ENCODE peak calls at places on chromosomes 1 and 21, in five cellular contexts. D is adrenal gland, L is brain microvascular endothelial cell, O is AG10803, P is ovary. I is an unnamed sample.

GRCh38 chr1:62306065-62306464 is 13.2 kb downstream of the KANK4 start:
- DNase-seq in D (no peak), L (no peak), O (no peak), P (no peak), I (no peak)

GRCh38 chr1:9260086-9260766 is 25.7 kb downstream of the H6PD start:
- DNase-seq in D (no peak), L (no peak), O (peak), P (no peak), I (no peak)

GRCh38 chr1:48115835-48116234 is 106.7 kb upstream of the SLC5A9 start:
- DNase-seq in D (no peak), L (no peak), O (no peak), P (no peak), I (no peak)

GRCh38 chr1:167499657-167500056 is 18.7 kb downstream of the CD247 start:
- DNase-seq in D (no peak), L (no peak), O (no peak), P (no peak), I (no peak)

GRCh38 chr1:66563094-66563800 is 29.3 kb downstream of the SGIP1 start:
- DNase-seq in D (peak), L (peak), O (peak), P (peak), I (no peak)

GRCh38 chr1:201489656-201490261 is 17.2 kb downstream of the CSRP1 start:
- DNase-seq in D (no peak), L (no peak), O (no peak), P (no peak), I (no peak)

GRCh38 chr1:203696673-203697072 is 68.3 kb upstream of the LAX1 start:
- DNase-seq in D (no peak), L (no peak), O (no peak), P (no peak), I (no peak)

GRCh38 chr21:16838330-16838729 is 674.5 kb upstream of the CXADR start:
- DNase-seq in D (peak), L (no peak), O (no peak), P (no peak), I (no peak)

GRCh38 chr1:206469411-206469932 is 804 bp upstream of the IKBKE start:
- DNase-seq in D (no peak), L (no peak), O (no peak), P (no peak), I (no peak)

GRCh38 chr1:119859647-119860046 is 36.7 kb downstream of the ADAM30 start:
- DNase-seq in D (no peak), L (peak), O (peak), P (no peak), I (no peak)

GRCh38 chr1:245822997-245823396 is 668.2 kb downstream of the KIF26B start:
- DNase-seq in D (peak), L (peak), O (peak), P (no peak), I (no peak)

GRCh38 chr1:42259059-42259738 is 75.8 kb downstream of the FOXJ3 start:
- DNase-seq in D (peak), L (peak), O (peak), P (no peak), I (no peak)

GRCh38 chr1:201059871-201060555 is 36.5 kb upstream of the KIF21B start:
- DNase-seq in D (no peak), L (no peak), O (peak), P (no peak), I (no peak)

GRCh38 chr1:180912801-180913616 is at the start of gene KIAA1614:
- DNase-seq in D (peak), L (no peak), O (peak), P (peak), I (no peak)

GRCh38 chr1:202176949-202177927 is 16.4 kb upstream of the LGR6 start:
- DNase-seq in D (no peak), L (no peak), O (no peak), P (no peak), I (no peak)

GRCh38 chr21:25901580-25901979 is 166.8 kb downstream of the GABPA start:
- DNase-seq in D (no peak), L (no peak), O (no peak), P (no peak), I (no peak)

GRCh38 chr21:42424848-42425602 is 21.3 kb downstream of the UBASH3A start:
- DNase-seq in D (no peak), L (no peak), O (no peak), P (no peak), I (no peak)

GRCh38 chr1:162889989-162890388 is 29.0 kb upstream of the CCDC190 start:
- DNase-seq in D (no peak), L (no peak), O (no peak), P (no peak), I (peak)

GRCh38 chr1:111582016-111582415 is 37.6 kb upstream of the RAP1A start:
- DNase-seq in D (no peak), L (no peak), O (no peak), P (no peak), I (no peak)

GRCh38 chr1:1250828-1251284 is 4.3 kb upstream of the C1QTNF12 start:
- DNase-seq in D (no peak), L (no peak), O (no peak), P (no peak), I (peak)

GRCh38 chr1:207873055-207873890 is 37.7 kb downstream of the CD34 start:
- DNase-seq in D (peak), L (no peak), O (no peak), P (no peak), I (peak)

GRCh38 chr1:17451731-17452130 is 12.3 kb upstream of the RCC2 start:
- DNase-seq in D (no peak), L (no peak), O (no peak), P (no peak), I (no peak)

GRCh38 chr1:11478571-11479374 is at the start of gene DISP3:
- DNase-seq in D (peak), L (peak), O (peak), P (no peak), I (peak)

GRCh38 chr1:109251277-109252166 is 2.2 kb downstream of the CELSR2 start:
- DNase-seq in D (no peak), L (no peak), O (no peak), P (no peak), I (peak)

GRCh38 chr1:192604979-192605620 is 29.5 kb downstream of the RGS1 start:
- DNase-seq in D (no peak), L (peak), O (no peak), P (no peak), I (no peak)

GRCh38 chr1:36731226-36732037 is 248.7 kb upstream of the CSF3R start:
- DNase-seq in D (no peak), L (no peak), O (no peak), P (no peak), I (no peak)

GRCh38 chr1:235017719-235018118 is 110.9 kb downstream of the TOMM20 start:
- DNase-seq in D (no peak), L (peak), O (peak), P (no peak), I (no peak)

GRCh38 chr1:196466656-196467055 is 141.6 kb downstream of the KCNT2 start:
- DNase-seq in D (no peak), L (peak), O (peak), P (no peak), I (no peak)

GRCh38 chr1:29752141-29752540 is 515.8 kb downstream of the PTPRU start:
- DNase-seq in D (no peak), L (no peak), O (no peak), P (no peak), I (no peak)

GRCh38 chr1:117146570-117147340 is 25.2 kb upstream of the TRIM45 start:
- DNase-seq in D (no peak), L (peak), O (peak), P (no peak), I (no peak)

GRCh38 chr1:204528241-204528640 is 12.0 kb downstream of the MDM4 start:
- DNase-seq in D (no peak), L (no peak), O (no peak), P (no peak), I (no peak)

GRCh38 chr1:62746086-62746808 is 37.7 kb upstream of the ATG4C start:
- DNase-seq in D (no peak), L (peak), O (peak), P (no peak), I (no peak)

GRCh38 chr1:161098161-161099068 is at the start of gene KLHDC9:
- DNase-seq in D (peak), L (peak), O (peak), P (peak), I (peak)

GRCh38 chr1:39230261-39231190 is 26.0 kb downstream of the MACF1 start:
- DNase-seq in D (peak), L (no peak), O (peak), P (no peak), I (no peak)

GRCh38 chr1:59999006-59999405 is 72.4 kb upstream of the CYP2J2 start:
- DNase-seq in D (no peak), L (no peak), O (no peak), P (no peak), I (no peak)

GRCh38 chr1:45326627-45327591 is at the start of gene HPDL:
- DNase-seq in D (peak), L (peak), O (peak), P (peak), I (peak)

GRCh38 chr1:217009376-217009775 is 286.1 kb upstream of the ESRRG start:
- DNase-seq in D (no peak), L (no peak), O (no peak), P (no peak), I (no peak)

GRCh38 chr1:217010253-217010652 is 287.0 kb upstream of the ESRRG start:
- DNase-seq in D (no peak), L (no peak), O (no peak), P (no peak), I (no peak)

GRCh38 chr1:217014066-217014465 is 290.8 kb upstream of the ESRRG start:
- DNase-seq in D (no peak), L (no peak), O (no peak), P (no peak), I (no peak)

DNA sequence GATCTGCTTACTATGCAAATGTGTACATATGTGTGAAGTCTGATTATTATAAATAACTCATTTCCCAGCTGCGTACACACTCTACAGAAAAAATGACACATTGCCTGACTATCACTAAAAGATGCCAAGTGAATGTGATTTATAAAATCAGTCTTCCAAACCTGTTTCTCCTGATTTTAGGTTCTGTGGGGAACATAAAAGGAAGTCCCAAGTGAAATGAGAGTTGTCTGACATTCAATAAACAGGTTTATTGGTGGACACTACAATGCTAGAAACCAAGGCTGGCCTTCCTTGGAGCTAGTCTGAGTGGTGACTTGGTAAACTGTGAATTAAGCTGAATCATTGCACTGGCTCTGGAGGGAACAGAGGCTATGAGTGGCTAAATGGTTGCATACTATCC is 287.9 kb upstream of the ESRRG start:
- DNase-seq in D (no peak), L (no peak), O (no peak), P (no peak), I (no peak)
- H3K4me3 ChIP-seq in D (no peak), L (no peak), O (no peak), P (no peak), I (no peak)

GRCh38 chr1:223133301-223133823 is 9.7 kb downstream of the TLR5 start:
- DNase-seq in D (no peak), L (no peak), O (no peak), P (no peak), I (no peak)
- TF ChIP-seq CTCF in D (no peak), L (no peak), O (no peak), P (peak), I (no peak)

GRCh38 chr1:230869499-230869898 is 1.2 kb upstream of the C1orf198 start:
- DNase-seq in D (no peak), L (no peak), O (peak), P (no peak), I (no peak)
- H3K4me3 ChIP-seq in D (no peak), L (no peak), O (peak), P (peak), I (no peak)

GRCh38 chr1:155912056-155912536 is 947 bp upstream of the RIT1 start:
- DNase-seq in D (no peak), L (no peak), O (no peak), P (no peak), I (no peak)

GRCh38 chr1:155909894-155910293 is 1.3 kb downstream of the RIT1 start:
- DNase-seq in D (no peak), L (peak), O (peak), P (no peak), I (no peak)

GRCh38 chr1:155911156-155912055 is at the start of gene RIT1:
- DNase-seq in D (peak), L (peak), O (peak), P (peak), I (peak)

GRCh38 chr1:155913969-155914757 is 3.0 kb upstream of the RIT1 start:
- DNase-seq in D (no peak), L (peak), O (peak), P (no peak), I (no peak)

GRCh38 chr1:155910621-155911121 is 478 bp downstream of the RIT1 start:
- DNase-seq in D (peak), L (peak), O (no peak), P (no peak), I (peak)
- TF ChIP-seq CTCF in D (no peak), L (peak), O (peak), P (no peak), I (no peak)

DNA sequence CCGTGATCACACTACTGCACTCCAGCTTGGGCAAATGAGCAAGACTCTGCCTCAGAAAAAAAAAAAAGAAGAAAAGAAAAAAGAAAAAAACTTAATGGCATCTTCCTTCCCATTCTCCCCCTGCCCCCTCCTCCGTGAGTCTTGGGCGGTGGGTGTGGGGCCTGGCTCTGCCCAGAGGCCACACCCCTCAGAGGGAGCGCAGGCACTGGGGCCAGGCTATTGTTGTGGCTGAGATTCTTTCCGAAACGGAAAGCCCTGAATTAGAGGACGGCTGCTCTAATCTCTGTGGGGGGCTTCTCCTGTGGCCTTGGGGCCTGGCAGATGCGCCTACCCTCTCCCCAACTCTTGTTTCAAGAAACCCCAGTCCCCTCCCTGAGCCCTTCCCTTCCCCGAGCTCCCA is 4.1 kb upstream of the FAM110D start:
- DNase-seq in D (no peak), L (no peak), O (no peak), P (no peak), I (no peak)
- H3K4me3 ChIP-seq in D (no peak), L (no peak), O (no peak), P (no peak), I (no peak)

DNA sequence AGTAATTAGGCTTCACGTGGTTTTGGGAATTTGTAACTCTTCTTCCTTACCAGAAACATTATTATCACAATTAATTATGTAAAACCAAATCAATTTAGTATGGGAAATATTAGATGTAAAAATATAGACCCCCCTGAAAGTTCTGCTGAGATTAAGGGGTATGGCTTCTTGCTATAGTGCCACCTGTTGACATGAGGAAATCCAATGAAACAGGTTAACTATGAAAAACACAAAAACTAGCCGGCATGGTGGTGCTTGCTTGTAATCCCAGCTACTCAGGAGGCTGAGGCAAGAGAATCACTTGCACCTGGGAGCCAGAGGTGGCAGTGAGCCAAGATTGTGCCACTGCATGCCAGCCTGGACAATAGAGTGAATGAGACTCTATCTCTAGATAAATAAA is 49.2 kb downstream of the MAP3K21 start:
- DNase-seq in D (no peak), L (no peak), O (no peak), P (no peak), I (no peak)
- TF ChIP-seq CTCF in D (no peak), L (no peak), O (no peak), P (no peak), I (no peak)

DNA sequence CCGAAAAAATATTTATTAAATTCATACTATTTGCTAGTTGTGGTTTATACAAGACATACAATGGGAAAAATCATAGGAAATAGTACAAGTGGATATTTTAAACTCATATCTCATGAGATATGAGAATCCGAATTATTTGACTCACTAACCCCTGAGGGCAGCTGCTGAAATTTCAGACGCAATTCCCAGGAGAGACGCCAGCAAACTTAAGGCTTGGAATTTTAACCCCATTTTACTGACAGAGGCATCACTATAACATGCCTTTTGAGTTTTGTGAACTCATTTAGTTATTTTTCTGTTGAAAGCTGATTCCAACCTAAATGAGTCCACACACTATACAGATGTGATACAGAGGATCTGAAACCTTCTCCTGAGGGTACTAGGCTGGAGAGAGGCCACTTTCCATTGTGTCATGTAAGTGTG is 5.9 kb upstream of the MROH9 start:
- DNase-seq in D (no peak), L (peak), O (peak), P (no peak), I (no peak)
- H3K4me3 ChIP-seq in D (no peak), L (peak), O (peak), P (no peak), I (no peak)

GRCh38 chr1:231203259-231204057 is 37.6 kb upstream of the GNPAT start:
- DNase-seq in D (no peak), L (no peak), O (no peak), P (no peak), I (peak)
- TF ChIP-seq CTCF in D (no peak), L (no peak), O (no peak), P (no peak), I (no peak)

DNA sequence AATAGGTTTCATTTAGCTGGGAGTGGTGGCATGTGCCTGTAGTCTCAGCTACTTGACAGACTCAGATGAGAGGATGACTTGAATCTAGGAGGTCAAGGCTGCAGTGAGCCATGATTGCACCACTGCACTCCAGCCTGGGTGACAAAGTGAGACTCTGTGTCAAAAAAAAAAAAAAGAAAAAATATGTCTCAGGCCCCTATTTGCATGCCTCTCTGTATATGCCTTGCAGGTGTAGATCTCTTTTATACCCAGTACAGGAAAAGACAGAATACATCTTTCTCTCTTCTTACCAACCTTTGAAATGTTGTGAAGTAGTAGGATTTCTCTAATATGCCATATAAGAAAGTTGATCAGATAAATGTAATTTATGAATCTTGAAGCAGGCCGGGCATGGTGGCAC is 6.4 kb downstream of the CNR2 start:
- DNase-seq in D (no peak), L (no peak), O (no peak), P (no peak), I (no peak)
- H3K4me3 ChIP-seq in D (no peak), L (no peak), O (no peak), P (no peak), I (no peak)

GRCh38 chr1:7224644-7225043 is 439.4 kb downstream of the CAMTA1 start:
- DNase-seq in D (no peak), L (no peak), O (no peak), P (no peak), I (peak)
- TF ChIP-seq CTCF in D (peak), L (no peak), O (no peak), P (no peak), I (peak)